ENCODE peak calls at places on chromosomes 12 and 14, in five cellular contexts. One of them, this sample, is unnamed.
A peak's percentile ranks its signal among the peaks of the same experiment; 100 is the strongest.

GRCh38 chr12:6279256-6279628 is 31.2 kb upstream of the PLEKHG6 start:
- DNase-seq in omental fat pad: no peak
- DNase-seq in NCI-H748 treated with DMSO at 0.1 percent for 48 hours: no peak
- DNase-seq in fibroblast of villous mesenchyme: no peak
- DNase-seq in tibial nerve: no peak
- DNase-seq in this sample: no peak

GRCh38 chr12:8996682-8997405 is 7.5 kb downstream of the KLRG1 start:
- DNase-seq in omental fat pad: no peak
- DNase-seq in NCI-H748 treated with DMSO at 0.1 percent for 48 hours: no peak
- DNase-seq in tibial nerve: no peak
- DNase-seq in fibroblast of villous mesenchyme: peak; percentile 13
- DNase-seq in this sample: no peak

GRCh38 chr12:10111451-10111850 is 12.7 kb upstream of the CLEC1A start:
- DNase-seq in NCI-H748 treated with DMSO at 0.1 percent for 48 hours: no peak
- DNase-seq in fibroblast of villous mesenchyme: no peak
- DNase-seq in tibial nerve: no peak
- DNase-seq in omental fat pad: no peak
- DNase-seq in this sample: no peak

GRCh38 chr14:76773188-76773885 is 12.1 kb downstream of the VASH1 start:
- DNase-seq in fibroblast of villous mesenchyme: peak; percentile 83
- DNase-seq in tibial nerve: peak; percentile 58
- DNase-seq in omental fat pad: no peak
- DNase-seq in NCI-H748 treated with DMSO at 0.1 percent for 48 hours: no peak
- DNase-seq in this sample: peak; percentile 25

GRCh38 chr14:104657114-104657524 is 32.3 kb upstream of the INF2 start:
- DNase-seq in tibial nerve: no peak
- DNase-seq in NCI-H748 treated with DMSO at 0.1 percent for 48 hours: no peak
- DNase-seq in omental fat pad: no peak
- DNase-seq in fibroblast of villous mesenchyme: no peak
- DNase-seq in this sample: no peak

GRCh38 chr14:58560208-58560607 is 77.6 kb upstream of the DACT1 start:
- DNase-seq in NCI-H748 treated with DMSO at 0.1 percent for 48 hours: no peak
- DNase-seq in fibroblast of villous mesenchyme: peak; percentile 68
- DNase-seq in tibial nerve: no peak
- DNase-seq in omental fat pad: no peak
- DNase-seq in this sample: no peak

GRCh38 chr14:97058071-97058470 is 260.9 kb downstream of the VRK1 start:
- DNase-seq in fibroblast of villous mesenchyme: no peak
- DNase-seq in omental fat pad: no peak
- DNase-seq in tibial nerve: no peak
- DNase-seq in NCI-H748 treated with DMSO at 0.1 percent for 48 hours: peak; percentile 61
- DNase-seq in this sample: no peak

GRCh38 chr14:65222434-65222833 is 120.1 kb upstream of the MAX start:
- DNase-seq in omental fat pad: no peak
- DNase-seq in NCI-H748 treated with DMSO at 0.1 percent for 48 hours: peak; percentile 15
- DNase-seq in tibial nerve: no peak
- DNase-seq in fibroblast of villous mesenchyme: peak; percentile 81
- DNase-seq in this sample: peak; percentile 73

GRCh38 chr14:72679106-72679505 is 214.8 kb downstream of the DPF3 start:
- DNase-seq in tibial nerve: no peak
- DNase-seq in fibroblast of villous mesenchyme: peak; percentile 27
- DNase-seq in omental fat pad: no peak
- DNase-seq in NCI-H748 treated with DMSO at 0.1 percent for 48 hours: no peak
- DNase-seq in this sample: no peak

GRCh38 chr12:84772281-84772680 is 140.3 kb downstream of the SLC6A15 start:
- DNase-seq in NCI-H748 treated with DMSO at 0.1 percent for 48 hours: no peak
- DNase-seq in tibial nerve: no peak
- DNase-seq in omental fat pad: no peak
- DNase-seq in fibroblast of villous mesenchyme: no peak
- DNase-seq in this sample: no peak

GRCh38 chr12:10363922-10364838 is 25.7 kb downstream of the KLRK1 start:
- DNase-seq in NCI-H748 treated with DMSO at 0.1 percent for 48 hours: peak; percentile 17
- DNase-seq in tibial nerve: peak; percentile 57
- DNase-seq in omental fat pad: no peak
- DNase-seq in fibroblast of villous mesenchyme: peak; percentile 69
- DNase-seq in this sample: peak; percentile 69

GRCh38 chr14:99321955-99322730 is 50.1 kb upstream of the BCL11B start:
- DNase-seq in fibroblast of villous mesenchyme: no peak
- DNase-seq in omental fat pad: no peak
- DNase-seq in tibial nerve: peak; percentile 2
- DNase-seq in NCI-H748 treated with DMSO at 0.1 percent for 48 hours: no peak
- DNase-seq in this sample: no peak

GRCh38 chr12:44015333-44015941 is 179.6 kb downstream of the TMEM117 start:
- DNase-seq in tibial nerve: no peak
- DNase-seq in omental fat pad: no peak
- DNase-seq in fibroblast of villous mesenchyme: peak; percentile 51
- DNase-seq in NCI-H748 treated with DMSO at 0.1 percent for 48 hours: peak; percentile 44
- DNase-seq in this sample: no peak

GRCh38 chr14:105908006-105908405 is 381.6 kb downstream of the TMEM121 start:
- DNase-seq in fibroblast of villous mesenchyme: no peak
- DNase-seq in omental fat pad: no peak
- DNase-seq in tibial nerve: no peak
- DNase-seq in NCI-H748 treated with DMSO at 0.1 percent for 48 hours: no peak
- DNase-seq in this sample: no peak

GRCh38 chr14:46322730-46323425 is 328.7 kb downstream of the RPL10L start:
- DNase-seq in omental fat pad: no peak
- DNase-seq in NCI-H748 treated with DMSO at 0.1 percent for 48 hours: no peak
- DNase-seq in fibroblast of villous mesenchyme: no peak
- DNase-seq in tibial nerve: no peak
- DNase-seq in this sample: no peak

GRCh38 chr14:79395061-79395460 is 816.2 kb downstream of the DIO2 start:
- DNase-seq in fibroblast of villous mesenchyme: peak; percentile 13
- DNase-seq in NCI-H748 treated with DMSO at 0.1 percent for 48 hours: no peak
- DNase-seq in tibial nerve: no peak
- DNase-seq in omental fat pad: no peak
- DNase-seq in this sample: no peak

GRCh38 chr12:125922328-125922727 is 857.1 kb downstream of the AACS start:
- DNase-seq in omental fat pad: no peak
- DNase-seq in tibial nerve: no peak
- DNase-seq in fibroblast of villous mesenchyme: no peak
- DNase-seq in NCI-H748 treated with DMSO at 0.1 percent for 48 hours: no peak
- DNase-seq in this sample: no peak

GRCh38 chr12:96257550-96258392 is 63.6 kb downstream of the ELK3 start:
- DNase-seq in tibial nerve: no peak
- DNase-seq in NCI-H748 treated with DMSO at 0.1 percent for 48 hours: no peak
- DNase-seq in fibroblast of villous mesenchyme: peak; percentile 67
- DNase-seq in omental fat pad: no peak
- DNase-seq in this sample: no peak

GRCh38 chr12:84069699-84070098 is 842.9 kb downstream of the SLC6A15 start:
- DNase-seq in tibial nerve: no peak
- DNase-seq in fibroblast of villous mesenchyme: peak; percentile 3
- DNase-seq in omental fat pad: no peak
- DNase-seq in NCI-H748 treated with DMSO at 0.1 percent for 48 hours: no peak
- DNase-seq in this sample: no peak

GRCh38 chr14:54771411-54772027 is 131.1 kb downstream of the GCH1 start:
- DNase-seq in NCI-H748 treated with DMSO at 0.1 percent for 48 hours: no peak
- DNase-seq in omental fat pad: no peak
- DNase-seq in fibroblast of villous mesenchyme: no peak
- DNase-seq in tibial nerve: no peak
- DNase-seq in this sample: no peak

GRCh38 chr12:11651785-11652184 is 2.3 kb downstream of the ETV6 start:
- DNase-seq in NCI-H748 treated with DMSO at 0.1 percent for 48 hours: peak; percentile 2
- DNase-seq in fibroblast of villous mesenchyme: peak; percentile 45
- DNase-seq in omental fat pad: no peak
- DNase-seq in tibial nerve: no peak
- DNase-seq in this sample: no peak

GRCh38 chr12:51726931-51727330 is 121.6 kb downstream of the FIGNL2 start:
- DNase-seq in omental fat pad: no peak
- DNase-seq in fibroblast of villous mesenchyme: no peak
- DNase-seq in tibial nerve: no peak
- DNase-seq in NCI-H748 treated with DMSO at 0.1 percent for 48 hours: no peak
- DNase-seq in this sample: no peak

This sample was measured in nucleus accumbens.